ENCODE peak calls at places on chromosomes 7 and 10, in six cellular contexts. V is thoracic aorta, K is GM23248, I is SK-N-SH, Q is Karpas-422, F is PC-3. O is an unnamed sample. For H3K4me1 and H3K9me3, the result is how much of the 10 kb centered on the place peaks cover.

GRCh38 chr10:114283091-114283490 is 44.0 kb downstream of the VWA2 start:
- DNase-seq in V (no peak), K (no peak), I (no peak), Q (no peak), F (no peak), O (no peak)

GRCh38 chr10:27838291-27838690 is 92.7 kb upstream of the MKX start:
- DNase-seq in V (no peak), K (peak), I (no peak), Q (no peak), F (no peak), O (no peak)

GRCh38 chr7:28708458-28708951 is 249.6 kb downstream of the TRIL start:
- DNase-seq in V (no peak), K (peak), I (no peak), Q (no peak), F (no peak), O (no peak)

GRCh38 chr7:102295346-102296178 is 8.9 kb downstream of the SH2B2 start:
- DNase-seq in V (no peak), K (no peak), I (no peak), Q (no peak), F (no peak), O (no peak)

GRCh38 chr7:81484266-81484665 is 285.6 kb downstream of the HGF start:
- DNase-seq in V (no peak), K (peak), I (no peak), Q (no peak), F (no peak), O (no peak)

GRCh38 chr10:86929445-86929844 is 28.0 kb downstream of the MMRN2 start:
- DNase-seq in V (no peak), K (no peak), I (no peak), Q (no peak), F (no peak), O (no peak)

GRCh38 chr10:31314256-31315183 is 4.5 kb upstream of the ZEB1 start:
- DNase-seq in V (no peak), K (no peak), I (no peak), Q (no peak), F (no peak), O (no peak)

GRCh38 chr7:17010637-17011300 is 129.0 kb upstream of the AGR3 start:
- DNase-seq in V (no peak), K (no peak), I (no peak), Q (no peak), F (no peak), O (no peak)

GRCh38 chr10:50250058-50250854 is 1.1 kb downstream of the ASAH2 start:
- DNase-seq in V (no peak), K (no peak), I (no peak), Q (no peak), F (no peak), O (no peak)

GRCh38 chr7:45921699-45922519 is 837 bp upstream of the IGFBP3 start:
- DNase-seq in V (no peak), K (peak), I (peak), Q (no peak), F (peak), O (no peak)

GRCh38 chr10:72308320-72308987 is 34.7 kb downstream of the DDIT4 start:
- DNase-seq in V (no peak), K (peak), I (peak), Q (no peak), F (peak), O (no peak)

GRCh38 chr10:77890097-77890496 is 36.5 kb downstream of the DLG5 start:
- DNase-seq in V (no peak), K (no peak), I (no peak), Q (peak), F (peak), O (no peak)

GRCh38 chr10:77888356-77888703 is 38.2 kb downstream of the DLG5 start:
- DNase-seq in V (no peak), K (peak), I (no peak), Q (no peak), F (no peak), O (no peak)

GRCh38 chr10:77887631-77888355 is 38.8 kb downstream of the DLG5 start:
- DNase-seq in V (no peak), K (peak), I (no peak), Q (no peak), F (peak), O (no peak)

GRCh38 chr10:77886795-77887355 is 39.7 kb downstream of the DLG5 start:
- DNase-seq in V (no peak), K (no peak), I (no peak), Q (no peak), F (no peak), O (no peak)

DNA sequence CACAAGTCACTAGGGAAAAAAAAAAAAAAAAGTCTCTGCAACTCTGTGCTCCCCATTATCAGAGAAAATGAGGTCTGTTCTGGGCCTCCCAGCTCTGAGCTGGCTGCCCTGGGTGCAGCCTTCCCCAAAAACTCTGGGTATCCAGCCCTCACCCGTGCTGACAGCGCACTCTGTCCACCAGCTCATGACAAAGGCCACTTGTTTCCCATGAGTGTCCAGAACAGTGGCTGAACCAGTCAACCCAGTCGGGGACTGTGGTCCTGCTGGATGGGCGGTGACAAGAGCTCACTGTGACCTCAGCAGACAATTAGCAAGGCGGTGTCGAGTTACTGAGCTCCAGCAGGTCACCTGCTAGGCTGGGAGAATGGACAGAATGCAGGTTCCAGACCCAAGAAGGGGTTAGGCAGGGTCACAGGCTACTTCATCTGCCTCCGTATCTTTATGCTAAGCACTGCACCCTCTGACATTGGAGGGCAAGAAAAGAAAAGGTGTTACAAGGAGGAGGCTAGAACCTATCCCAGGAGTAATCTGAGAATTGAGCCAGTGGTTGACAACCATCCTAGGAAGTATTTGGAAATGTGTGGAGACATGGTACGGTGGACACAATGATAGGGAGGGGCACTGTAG is 37.2 kb downstream of the DLG5 start:
- DNase-seq in V (no peak), K (no peak), I (no peak), Q (no peak), F (peak), O (no peak)
- H3K4me1 ChIP-seq in V (under half), K (under half), I (half or more), Q (under half), F (under half), O (under half)

DNA sequence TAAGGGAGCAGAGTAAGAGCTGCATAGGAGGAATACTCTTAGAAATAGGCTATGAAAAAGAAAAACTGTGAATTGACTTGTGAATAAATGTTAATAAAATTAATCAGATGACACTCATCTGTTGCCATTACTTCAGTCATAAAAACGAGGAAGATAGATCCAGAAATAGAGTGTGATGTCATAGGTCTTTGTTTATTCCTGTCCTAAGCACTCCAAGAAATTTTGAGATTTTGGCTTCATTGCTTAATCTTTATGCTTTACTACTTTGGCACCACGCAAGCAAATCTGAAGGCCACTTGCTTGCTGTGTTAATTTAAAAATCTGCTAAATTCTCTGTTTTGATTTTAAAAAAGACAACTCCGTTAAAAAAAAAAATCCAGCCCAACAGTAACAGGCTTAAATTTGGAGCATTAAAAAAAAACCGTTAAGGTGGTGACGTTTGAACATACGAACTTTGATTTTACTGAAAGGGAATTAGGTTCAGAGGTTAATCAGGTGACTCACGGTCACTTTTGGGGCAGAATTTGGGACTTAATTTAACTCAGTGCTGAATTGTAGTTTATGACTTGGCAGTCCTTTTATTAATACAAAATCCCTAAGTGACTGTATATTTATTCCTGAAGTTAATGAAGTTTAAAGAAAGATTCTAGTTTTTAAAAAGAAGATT is 3.4 kb downstream of the IFRD1 start:
- DNase-seq in V (no peak), K (peak), I (no peak), Q (no peak), F (no peak), O (no peak)
- H3K4me3 ChIP-seq in V (peak), K (peak), I (peak), Q (peak), F (peak), O (no peak)

GRCh38 chr7:71645836-71646235 is 513.9 kb downstream of the GALNT17 start:
- DNase-seq in V (no peak), K (peak), I (no peak), Q (no peak), F (no peak), O (no peak)
- H3K9me3 ChIP-seq in V (under half), K (under half), I (under half), Q (under half), F (under half), O (under half)

GRCh38 chr7:130949550-130949949 is 215.5 kb upstream of the KLF14 start:
- DNase-seq in V (no peak), K (no peak), I (no peak), Q (no peak), F (no peak), O (no peak)
- H3K4me1 ChIP-seq in V (under half), K (under half), I (under half), Q (half or more), F (under half), O (half or more)

GRCh38 chr7:122136639-122137253 is 7.3 kb downstream of the AASS start:
- DNase-seq in V (no peak), K (peak), I (no peak), Q (no peak), F (no peak), O (no peak)
- H3K4me3 ChIP-seq in V (peak), K (peak), I (peak), Q (no peak), F (peak), O (no peak)

GRCh38 chr7:41224063-41224763 is 478.7 kb downstream of the INHBA start:
- DNase-seq in V (no peak), K (peak), I (no peak), Q (no peak), F (peak), O (no peak)
- H3K9me3 ChIP-seq in V (under half), K (under half), I (under half), Q (under half), F (under half), O (under half)

GRCh38 chr10:80197972-80198591 is 7.3 kb downstream of the ANXA11 start:
- DNase-seq in V (no peak), K (no peak), I (no peak), Q (no peak), F (no peak), O (no peak)
- H3K4me1 ChIP-seq in V (half or more), K (half or more), I (under half), Q (under half), F (half or more), O (half or more)

DNA sequence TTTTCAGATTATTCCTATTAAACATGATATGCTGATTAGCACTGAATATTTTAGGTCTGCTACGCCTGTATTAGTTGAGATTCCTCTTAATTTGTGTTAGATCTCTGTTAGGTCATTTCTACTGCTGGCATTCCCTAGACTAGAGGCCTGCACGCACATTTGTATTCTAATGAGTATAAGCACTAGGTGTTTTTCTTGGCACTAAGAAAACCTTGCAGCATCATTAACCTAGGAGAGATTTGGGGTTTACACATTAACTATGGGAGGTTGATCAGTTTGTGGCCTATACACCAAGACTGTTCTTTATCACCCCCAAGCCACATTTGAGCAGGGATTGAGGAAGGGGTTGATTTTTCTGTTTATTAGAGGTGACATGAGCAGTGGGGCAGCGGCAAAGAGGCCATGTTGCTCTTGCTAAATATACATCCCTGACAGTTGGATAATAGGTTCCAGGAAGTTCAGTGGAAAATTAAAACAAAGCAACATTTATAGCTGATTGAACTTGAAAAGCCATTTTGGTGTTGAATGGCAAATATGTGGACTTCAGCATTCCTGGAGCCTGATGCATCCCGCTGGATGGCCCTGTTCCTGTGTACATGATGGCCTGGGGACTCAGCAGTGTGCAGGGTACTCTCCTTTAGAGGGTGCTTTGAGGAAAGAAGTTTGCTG is 65.2 kb downstream of the GBF1 start:
- DNase-seq in V (no peak), K (peak), I (no peak), Q (no peak), F (peak), O (no peak)
- H3K4me3 ChIP-seq in V (no peak), K (no peak), I (no peak), Q (no peak), F (no peak), O (no peak)

GRCh38 chr7:157782041-157782440 is 445.2 kb downstream of the DNAJB6 start:
- DNase-seq in V (no peak), K (no peak), I (no peak), Q (no peak), F (no peak), O (no peak)

GRCh38 chr7:157785486-157786186 is 448.8 kb downstream of the DNAJB6 start:
- DNase-seq in V (no peak), K (no peak), I (no peak), Q (no peak), F (no peak), O (no peak)

GRCh38 chr7:157786375-157787274 is 449.8 kb downstream of the DNAJB6 start:
- DNase-seq in V (no peak), K (no peak), I (no peak), Q (no peak), F (no peak), O (no peak)

GRCh38 chr7:157785021-157785441 is 448.2 kb downstream of the DNAJB6 start:
- DNase-seq in V (no peak), K (no peak), I (no peak), Q (no peak), F (no peak), O (no peak)

DNA sequence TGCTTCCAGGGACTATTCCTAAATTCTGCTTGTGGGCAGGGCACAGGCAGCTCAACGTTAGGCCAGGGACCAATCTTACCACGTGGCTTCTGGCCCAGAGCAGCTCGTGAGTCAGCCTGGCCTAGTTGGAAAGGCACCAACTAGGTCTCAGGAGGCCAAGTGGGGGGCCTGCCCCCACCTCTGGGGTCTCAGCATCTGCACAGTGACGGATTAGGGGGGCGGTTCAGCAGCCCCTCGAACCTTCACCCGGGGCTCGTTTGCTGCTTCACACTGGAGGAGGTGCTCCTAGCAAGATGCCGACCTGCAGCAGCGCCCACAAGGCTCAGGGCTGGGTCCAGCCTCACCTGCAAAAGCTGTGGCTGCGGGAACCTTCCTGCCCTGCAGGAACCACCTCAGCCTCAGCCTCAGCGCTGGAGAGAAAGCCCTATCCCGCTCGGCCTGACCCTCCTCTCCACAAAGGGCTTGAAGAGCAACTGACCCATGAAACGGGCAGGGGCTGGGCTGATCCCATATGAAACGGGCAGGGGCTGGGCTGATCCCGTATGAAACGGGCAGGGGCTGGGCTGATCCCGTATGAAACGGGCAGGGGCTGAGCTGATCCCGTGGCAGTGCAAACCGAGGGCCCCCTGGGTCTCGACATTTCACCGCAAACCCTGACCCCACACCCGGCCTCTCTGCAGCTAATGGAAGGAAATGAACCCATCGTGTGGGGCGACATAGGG is 447.5 kb downstream of the DNAJB6 start:
- DNase-seq in V (no peak), K (no peak), I (no peak), Q (no peak), F (no peak), O (no peak)
- H3K9me3 ChIP-seq in V (under half), K (under half), I (under half), Q (under half), F (under half), O (under half)